ENCODE peak calls at places on chromosomes 2 and 18, in eight cellular contexts. A, E, Y, R, I, L, V and Q are unnamed samples.
A peak's percentile ranks its signal among the peaks of the same experiment; 100 is the strongest.

GRCh38 chr18:74275736-74276135 is 16.0 kb downstream of the CYB5A start:
- DNase-seq in A (no peak), R (no peak), L (no peak), I (no peak), Y (no peak), V (no peak), E (no peak), Q (no peak)

GRCh38 chr18:21593540-21594257 is 6.8 kb downstream of the ESCO1 start:
- DNase-seq in L (no peak), R (no peak), Y (no peak), E (no peak), I (no peak), A (no peak), V (no peak), Q (no peak)

GRCh38 chr2:54456526-54457325 is 599 bp downstream of the SPTBN1 start:
- DNase-seq in I (peak; percentile 84), Y (no peak), E (no peak), A (peak; percentile 74), L (no peak), R (no peak), V (peak; percentile 40), Q (peak; percentile 17)

GRCh38 chr2:216015722-216016464 is 2.5 kb upstream of the MREG start:
- DNase-seq in I (no peak), L (no peak), Y (no peak), A (no peak), E (no peak), V (no peak), R (no peak), Q (peak; percentile 33)

GRCh38 chr18:77058186-77058847 is 74.3 kb downstream of the MBP start:
- DNase-seq in L (no peak), E (no peak), A (peak; percentile 86), V (no peak), I (no peak), Y (no peak), R (no peak), Q (no peak)

GRCh38 chr2:46803551-46803885 is 112.1 kb downstream of the MCFD2 start:
- DNase-seq in A (no peak), R (no peak), Y (no peak), I (no peak), L (peak; percentile 1), V (no peak), E (no peak), Q (no peak)

GRCh38 chr18:68725341-68725740 is 10.4 kb upstream of the TMX3 start:
- DNase-seq in V (no peak), Y (no peak), E (no peak), A (no peak), L (no peak), R (no peak), I (no peak), Q (no peak)

GRCh38 chr18:48859311-48860275 is 91.2 kb downstream of the SMAD7 start:
- DNase-seq in A (peak; percentile 72), I (peak; percentile 92), V (no peak), E (no peak), L (no peak), R (no peak), Y (no peak), Q (no peak)

GRCh38 chr2:219107837-219108236 is 47.1 kb upstream of the IHH start:
- DNase-seq in A (no peak), V (no peak), R (no peak), E (peak; percentile 66), Y (no peak), L (no peak), I (no peak), Q (peak; percentile 45)

GRCh38 chr2:143254108-143254507 is 124.9 kb downstream of the ARHGAP15 start:
- DNase-seq in E (no peak), Y (no peak), R (no peak), A (no peak), L (no peak), V (no peak), I (no peak), Q (peak; percentile 9)

DNA sequence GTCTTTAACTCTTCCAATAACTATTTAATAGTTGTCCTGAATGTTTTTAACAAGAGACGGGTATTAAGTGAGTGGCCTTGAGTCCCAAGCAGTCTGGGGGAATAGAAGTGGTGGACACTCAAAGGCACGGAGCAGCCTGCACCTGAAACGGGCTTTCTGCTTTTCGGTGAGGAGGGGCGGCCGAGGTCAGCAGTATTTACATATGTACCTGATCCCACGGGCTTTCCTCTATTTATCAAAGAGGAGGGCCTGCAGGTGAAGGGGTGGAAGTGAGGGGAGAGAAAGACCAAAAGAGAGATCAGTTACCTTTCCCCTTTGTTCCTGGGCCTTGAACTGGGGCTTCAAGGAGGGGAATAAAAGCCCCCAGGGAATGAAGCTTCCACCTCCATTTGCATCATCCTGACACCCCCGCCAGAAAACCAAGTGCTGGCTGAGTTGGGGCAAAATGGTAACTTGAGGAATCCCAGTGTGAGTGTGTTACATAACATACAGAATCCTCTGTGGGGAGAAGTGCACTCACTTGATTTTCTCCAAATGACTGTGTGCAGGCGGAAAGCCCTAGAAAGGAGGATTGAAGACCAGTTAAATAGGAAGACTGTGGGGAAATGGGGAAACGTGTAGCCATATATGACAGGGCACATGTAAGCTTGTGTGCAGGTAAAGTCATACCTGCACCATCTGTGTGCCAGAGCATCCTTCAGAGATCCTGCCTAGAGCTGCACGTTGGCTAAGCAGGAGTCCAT is 12.4 kb downstream of the POU3F3 start:
- DNase-seq in V (no peak), E (no peak), A (no peak), Y (no peak), I (no peak), R (no peak), L (no peak), Q (no peak)
- H3K4me3 ChIP-seq in V (no peak overlapping the region), E (no peak overlapping the region), A (no peak overlapping the region), Y (no peak overlapping the region), I (no peak overlapping the region), R (no peak overlapping the region), L (no peak overlapping the region), Q (no peak overlapping the region)

GRCh38 chr2:191675807-191676667 is 1.9 kb upstream of the NABP1 start:
- DNase-seq in I (no peak), E (peak; percentile 35), A (peak; percentile 87), L (no peak), Y (no peak), R (no peak), V (peak; percentile 37), Q (peak; percentile 69)
- TF ChIP-seq POLR2AphosphoS5 in I (no peak), E (no peak), A (no peak), L (no peak), Y (no peak), R (no peak), V (no peak), Q (no peak)

DNA sequence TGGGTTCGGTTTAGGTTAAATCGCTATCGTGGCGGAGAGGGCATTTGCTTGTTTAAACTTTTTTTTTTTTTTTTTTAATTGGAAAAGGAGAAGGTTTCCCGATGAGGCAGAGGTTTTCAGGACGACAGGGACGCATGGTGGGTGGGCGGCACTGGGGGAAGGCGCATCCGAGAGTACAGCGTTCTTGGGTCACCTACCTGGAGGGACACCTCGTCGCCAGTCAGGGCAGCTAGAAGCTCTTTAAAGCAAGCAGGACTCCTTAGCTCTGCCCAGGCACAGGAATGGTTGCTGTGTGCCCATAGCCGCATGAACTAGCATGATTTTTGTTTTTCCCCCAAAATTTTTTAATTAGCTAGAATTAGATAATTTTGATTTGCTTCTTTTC is 444 bp downstream of the LDLRAD4 start:
- DNase-seq in A (no peak), E (no peak), R (no peak), V (no peak), I (no peak), L (no peak), Y (no peak), Q (no peak)
- H3K4me3 ChIP-seq in A (peak overlapping the region; percentile 82), E (peak overlapping the region; percentile 80), R (no peak overlapping the region), V (no peak overlapping the region), I (peak overlapping the region; percentile 60), L (peak overlapping the region; percentile 75), Y (peak overlapping the region; percentile 39), Q (peak overlapping the region; percentile 69)

DNA sequence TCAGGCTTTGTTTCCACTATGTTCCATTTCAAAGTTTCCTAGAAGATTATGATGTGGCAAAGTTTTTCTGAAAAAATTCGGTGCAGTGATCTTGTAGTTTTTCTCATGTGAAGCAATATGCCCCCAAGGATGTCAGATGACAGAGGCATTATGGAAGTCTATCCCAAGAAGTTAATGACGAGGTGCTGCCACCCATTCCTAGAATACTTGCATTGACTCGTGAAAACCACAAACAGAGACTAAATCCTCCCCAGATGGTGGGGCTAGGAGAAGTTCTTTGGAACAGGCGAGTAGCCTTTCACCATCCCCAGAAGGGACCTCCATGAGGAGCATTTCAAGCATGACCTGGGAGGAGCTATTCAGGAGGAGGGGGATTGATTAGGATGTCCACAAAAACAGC is 40.2 kb upstream of the COPS8 start:
- DNase-seq in A (no peak), R (no peak), Y (no peak), I (no peak), L (no peak), E (no peak), V (no peak), Q (no peak)
- TF ChIP-seq POLR2AphosphoS5 in A (no peak), R (no peak), Y (no peak), I (no peak), L (no peak), E (no peak), V (no peak), Q (no peak)

DNA sequence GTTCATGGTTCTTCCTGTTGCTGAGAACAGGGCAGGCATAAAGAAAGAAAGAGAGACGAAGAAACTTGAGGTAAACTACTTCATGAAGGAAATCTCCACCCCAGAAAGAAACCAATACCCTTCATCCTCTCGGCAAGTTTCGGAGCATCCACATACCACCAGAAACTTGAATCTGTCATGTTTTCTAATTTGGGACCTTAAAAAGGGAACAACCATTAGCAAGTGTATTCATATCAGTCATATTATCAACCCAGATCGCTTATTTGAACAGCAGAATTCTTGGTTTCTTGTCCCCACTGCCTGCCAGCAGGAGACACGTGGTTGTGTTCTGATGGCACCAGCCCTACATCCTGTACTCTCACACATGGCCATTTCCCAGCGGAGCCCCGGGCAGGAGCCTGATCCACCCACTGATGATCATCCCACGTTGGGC is 53.2 kb upstream of the FZD7 start:
- DNase-seq in L (no peak), A (no peak), E (no peak), I (no peak), R (no peak), V (no peak), Y (no peak), Q (no peak)
- H3K4me3 ChIP-seq in L (no peak overlapping the region), A (no peak overlapping the region), E (no peak overlapping the region), I (no peak overlapping the region), R (no peak overlapping the region), V (no peak overlapping the region), Y (no peak overlapping the region), Q (no peak overlapping the region)

GRCh38 chr2:184326076-184326475 is 272.3 kb upstream of the ZNF804A start:
- DNase-seq in V (no peak), I (no peak), A (no peak), E (no peak), L (no peak), R (no peak), Y (no peak), Q (no peak)

GRCh38 chr2:184316911-184317310 is 281.4 kb upstream of the ZNF804A start:
- DNase-seq in L (no peak), I (no peak), R (no peak), E (no peak), Y (no peak), A (no peak), V (no peak), Q (no peak)

DNA sequence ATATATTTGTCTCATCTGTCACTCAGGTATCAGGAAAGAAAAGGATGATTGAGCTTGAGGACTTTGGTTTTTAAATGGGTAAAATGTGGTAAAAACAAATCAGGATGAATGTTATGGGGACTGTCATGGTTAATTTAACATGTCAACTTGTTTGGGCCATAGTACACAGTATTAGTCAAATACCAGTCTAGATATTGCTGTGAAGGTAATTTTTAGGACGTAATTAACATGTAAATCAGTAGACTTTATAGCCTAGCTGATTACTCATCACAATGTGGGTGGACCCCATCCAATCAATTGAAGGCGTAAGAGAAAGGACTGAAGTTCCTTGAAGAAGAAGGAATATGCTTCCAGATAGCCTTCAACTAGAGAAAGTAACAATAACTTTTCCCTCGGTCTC is 275.7 kb upstream of the ZNF804A start:
- DNase-seq in R (no peak), V (no peak), E (no peak), Y (no peak), L (no peak), I (no peak), A (no peak), Q (no peak)
- TF ChIP-seq POLR2AphosphoS5 in R (no peak), V (no peak), E (no peak), Y (no peak), L (no peak), I (no peak), A (no peak), Q (no peak)